ENCODE peak calls at places on chromosomes 12 and 14, in seven cellular contexts. R, Q, H, E, I, P and G are unnamed samples.

GRCh38 chr14:92984896-92985295 is 61.9 kb downstream of the CHGA start:
- DNase-seq in I (no peak), Q (no peak), R (no peak), P (no peak), H (no peak), E (no peak), G (no peak)

GRCh38 chr12:25121916-25122315 is 73.0 kb downstream of the DNAI7 start:
- DNase-seq in E (no peak), I (no peak), R (peak; percentile 40), Q (no peak), H (no peak), P (no peak), G (no peak)

GRCh38 chr12:62800707-62801400 is 134.1 kb downstream of the PPM1H start:
- DNase-seq in Q (no peak), R (no peak), E (no peak), I (no peak), H (no peak), P (no peak), G (no peak)

GRCh38 chr12:95322335-95322734 is 104.7 kb downstream of the VEZT start:
- DNase-seq in E (no peak), Q (no peak), P (no peak), R (no peak), H (no peak), I (no peak), G (no peak)

GRCh38 chr12:96247567-96247962 is 53.4 kb downstream of the ELK3 start:
- DNase-seq in R (peak; percentile 47), I (no peak), P (no peak), Q (no peak), H (peak; percentile 23), E (no peak), G (no peak)

GRCh38 chr12:6613015-6613775 is 6.0 kb upstream of the CHD4 start:
- DNase-seq in P (peak; percentile 74), Q (peak; percentile 74), I (peak; percentile 95), E (peak; percentile 94), H (no peak), R (peak; percentile 43), G (peak; percentile 86)

GRCh38 chr12:9604288-9604687 is 3.4 kb downstream of the KLRB1 start:
- DNase-seq in Q (no peak), R (no peak), P (no peak), E (no peak), I (no peak), H (no peak), G (no peak)

GRCh38 chr12:45010051-45010450 is 40.8 kb downstream of the DBX2 start:
- DNase-seq in I (no peak), E (no peak), H (no peak), R (peak; percentile 3), Q (no peak), P (no peak), G (no peak)

GRCh38 chr14:95211721-95212504 is 54.6 kb upstream of the DICER1 start:
- DNase-seq in H (no peak), R (no peak), Q (no peak), I (no peak), P (no peak), E (peak; percentile 51), G (peak; percentile 50)

GRCh38 chr14:24367506-24368214 is at the start of gene NFATC4:
- DNase-seq in I (peak; percentile 93), Q (peak; percentile 73), E (peak; percentile 95), H (peak; percentile 72), R (no peak), P (peak; percentile 75), G (peak; percentile 73)

GRCh38 chr14:30779210-30779609 is 95.1 kb upstream of the COCH start:
- DNase-seq in Q (no peak), P (no peak), E (no peak), R (peak; percentile 28), I (no peak), H (no peak), G (no peak)

DNA sequence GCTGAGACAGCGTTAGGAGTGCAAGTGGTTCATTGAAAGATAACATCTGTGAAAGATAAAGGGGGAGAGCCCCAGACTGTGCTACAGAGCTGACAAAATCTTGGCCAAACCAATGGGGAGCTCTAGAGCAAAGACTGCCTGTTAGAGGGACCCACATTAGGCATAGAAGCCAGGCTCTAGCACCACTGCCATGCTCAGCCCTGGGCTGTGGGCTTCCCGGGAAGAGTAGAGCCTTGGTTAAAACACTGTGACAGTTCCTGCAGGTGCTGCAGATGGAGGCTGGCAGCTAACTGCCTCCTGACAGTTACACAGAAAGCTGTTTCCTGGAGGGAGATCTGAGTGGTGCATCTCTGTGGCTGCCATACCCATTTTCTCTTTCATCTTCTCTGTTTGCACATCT is 23.0 kb downstream of the TSHR start:
- DNase-seq in Q (no peak), R (no peak), E (no peak), I (no peak), H (no peak), P (no peak), G (no peak)
- H3K4me3 ChIP-seq in Q (no peak overlapping the region), R (no peak overlapping the region), E (no peak overlapping the region), I (no peak overlapping the region), H (no peak overlapping the region), P (no peak overlapping the region), G (no peak overlapping the region)

GRCh38 chr12:116713529-116713928 is 24.3 kb downstream of the SPRING1 start:
- DNase-seq in E (no peak), Q (no peak), P (no peak), R (no peak), H (no peak), I (no peak), G (no peak)
- TF ChIP-seq CTCF in E (no peak), Q (no peak), P (no peak), R (peak; percentile 16), H (peak; percentile 4), I (no peak), G (no peak)

GRCh38 chr14:39145266-39145966 is 24.7 kb downstream of the TRAPPC6B start:
- DNase-seq in Q (no peak), H (no peak), I (no peak), P (no peak), E (no peak), R (no peak), G (no peak)
- H3K36me3 ChIP-seq in Q (peaks cover 7% of the 10 kb centered on the region), H (no peaks in the 10 kb centered on the region), I (peaks cover 14% of the 10 kb centered on the region), P (peaks cover 50% of the 10 kb centered on the region), E (peaks cover under 1% of the 10 kb centered on the region), R (peaks cover 3% of the 10 kb centered on the region), G (no peaks in the 10 kb centered on the region)

GRCh38 chr14:54387328-54387727 is 9.5 kb upstream of the CDKN3 start:
- DNase-seq in P (no peak), E (no peak), Q (no peak), R (no peak), H (no peak), I (no peak), G (no peak)
- H3K4me3 ChIP-seq in P (no peak overlapping the region), E (no peak overlapping the region), Q (no peak overlapping the region), R (no peak overlapping the region), H (no peak overlapping the region), I (no peak overlapping the region), G (no peak overlapping the region)

GRCh38 chr12:79420146-79420618 is 270.6 kb downstream of the PAWR start:
- DNase-seq in E (no peak), P (no peak), I (no peak), H (peak; percentile 73), Q (peak; percentile 15), R (peak; percentile 76), G (peak; percentile 31)
- TF ChIP-seq CTCF in E (peak; percentile 37), P (peak; percentile 43), I (peak; percentile 40), H (peak; percentile 54), Q (peak; percentile 67), R (peak; percentile 51), G (no peak)

DNA sequence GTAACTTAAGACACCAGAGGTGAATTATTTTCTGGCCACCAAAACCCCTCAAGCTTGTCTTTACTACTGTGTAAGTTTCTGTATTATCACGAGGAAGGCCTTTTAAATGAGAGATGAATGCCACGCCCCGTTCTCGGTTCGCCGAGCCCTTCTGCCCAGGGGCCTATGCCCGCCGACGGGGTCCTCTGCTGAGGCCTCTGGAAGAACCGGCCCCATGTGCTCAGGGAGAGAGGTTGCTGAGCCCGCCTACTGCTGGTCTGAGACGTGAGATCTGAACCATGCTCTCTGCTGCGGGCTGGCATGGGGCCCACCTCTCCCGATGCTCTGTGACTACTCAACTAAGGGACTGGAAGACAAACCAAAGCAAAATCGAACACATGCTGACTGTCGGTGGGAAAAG is 21.0 kb downstream of the AMN start:
- DNase-seq in Q (no peak), R (no peak), I (no peak), H (no peak), E (no peak), P (no peak), G (no peak)
- H3K36me3 ChIP-seq in Q (peaks cover 48% of the 10 kb centered on the region), R (peaks cover 27% of the 10 kb centered on the region), I (peaks cover 63% of the 10 kb centered on the region), H (peaks cover 3% of the 10 kb centered on the region), E (peaks cover 63% of the 10 kb centered on the region), P (peaks cover 94% of the 10 kb centered on the region), G (no peaks in the 10 kb centered on the region)

GRCh38 chr14:60287452-60287851 is 38.4 kb downstream of the PPM1A start:
- DNase-seq in P (no peak), R (no peak), E (no peak), I (no peak), Q (no peak), H (no peak), G (no peak)
- H3K4me3 ChIP-seq in P (no peak overlapping the region), R (no peak overlapping the region), E (no peak overlapping the region), I (no peak overlapping the region), Q (no peak overlapping the region), H (no peak overlapping the region), G (no peak overlapping the region)